ENCODE peak calls at places on chromosome X, in nine cellular contexts. T is GM04504, R is H9, O is GM20000, F is lower leg skin, Q is HepG2, S is ACHN, Y is endothelial cell, I is ascending aorta. J is an unnamed sample.

GRCh38 chrX:66000628-66001275 is 39.1 kb downstream of the VSIG4 start:
- DNase-seq in F (no peak), Q (no peak), I (no peak), Y (no peak), S (no peak), R (no peak), O (no peak), T (no peak), J (no peak)

GRCh38 chrX:123088331-123088730 is 95.7 kb upstream of the GRIA3 start:
- DNase-seq in Y (no peak), R (no peak), I (no peak), O (no peak), S (no peak), Q (no peak), T (no peak), F (no peak), J (no peak)

GRCh38 chrX:132488819-132489255 is at the start of gene MBNL3:
- DNase-seq in T (no peak), F (peak), R (peak), O (peak), Q (peak), S (peak), I (no peak), Y (peak), J (peak)

GRCh38 chrX:80431502-80431832 is 11.2 kb downstream of the TENT5D start:
- DNase-seq in T (no peak), I (no peak), Q (no peak), F (no peak), R (no peak), S (no peak), O (no peak), Y (no peak), J (no peak)

GRCh38 chrX:118350221-118350620 is 4.3 kb downstream of the WDR44 start:
- DNase-seq in R (no peak), I (no peak), Y (no peak), T (no peak), O (no peak), F (no peak), S (no peak), Q (no peak), J (no peak)

GRCh38 chrX:16807976-16808542 is 21.8 kb downstream of the TXLNG start:
- DNase-seq in F (peak), Y (no peak), R (no peak), O (no peak), S (peak), I (no peak), T (no peak), Q (peak), J (peak)

GRCh38 chrX:47170861-47171692 is 22.6 kb upstream of the UBA1 start:
- DNase-seq in Y (no peak), Q (no peak), F (no peak), T (no peak), R (no peak), I (no peak), O (no peak), S (no peak), J (no peak)

GRCh38 chrX:16745659-16746058 is 26.2 kb downstream of the SYAP1 start:
- DNase-seq in F (no peak), R (no peak), T (no peak), Y (no peak), I (no peak), O (no peak), S (no peak), Q (peak), J (no peak)

GRCh38 chrX:120450163-120450562 is 18.9 kb downstream of the LAMP2 start:
- DNase-seq in I (no peak), T (no peak), R (no peak), S (peak), F (no peak), Y (no peak), Q (no peak), O (no peak), J (no peak)

GRCh38 chrX:123217077-123217476 is 33.0 kb downstream of the GRIA3 start:
- DNase-seq in Q (no peak), T (peak), R (no peak), O (no peak), F (peak), S (no peak), Y (no peak), I (no peak), J (peak)

GRCh38 chrX:74534569-74535038 is 79.8 kb downstream of the RLIM start:
- DNase-seq in T (no peak), F (no peak), O (peak), Q (no peak), S (peak), R (no peak), Y (no peak), I (no peak), J (no peak)

GRCh38 chrX:93428497-93428896 is 244.9 kb downstream of the NAP1L3 start:
- DNase-seq in O (no peak), T (no peak), Q (no peak), I (no peak), R (no peak), Y (no peak), S (no peak), F (no peak), J (no peak)

GRCh38 chrX:138865093-138865649 is 153.7 kb upstream of the FGF13 start:
- DNase-seq in Q (no peak), S (no peak), T (no peak), I (no peak), F (no peak), R (no peak), O (no peak), Y (no peak), J (no peak)

GRCh38 chrX:130631011-130631410 is 229.2 kb downstream of the RBMX2 start:
- DNase-seq in T (no peak), Y (no peak), F (no peak), R (no peak), S (no peak), O (no peak), Q (no peak), I (no peak), J (no peak)

GRCh38 chrX:40169193-40170086 is 71.7 kb upstream of the BCOR start:
- DNase-seq in O (peak), S (peak), F (no peak), Q (peak), R (peak), Y (peak), I (no peak), T (no peak), J (peak)

GRCh38 chrX:150649096-150649870 is 43.9 kb upstream of the MTMR1 start:
- DNase-seq in R (no peak), O (no peak), S (no peak), Y (no peak), Q (no peak), F (no peak), I (peak), T (peak), J (no peak)

GRCh38 chrX:125101971-125102750 is 217.5 kb upstream of the TEX13C start:
- DNase-seq in Q (no peak), S (no peak), T (no peak), F (no peak), R (no peak), I (no peak), O (no peak), Y (no peak), J (no peak)

GRCh38 chrX:43804021-43804420 is 78.2 kb downstream of the MAOB start:
- DNase-seq in F (no peak), I (no peak), Q (no peak), T (no peak), R (no peak), S (no peak), O (no peak), Y (no peak), J (no peak)

J was measured in hepatocyte.